ENCODE peak calls at places on chromosomes 13 and 19, in nine cellular contexts. W is stimulated activated CD4-positive, alpha-beta T cell treated with anti-CD3 and anti-CD28 coated beads, Interleukin-15, amount 100 ng/mL, for 1 hour; K is NCI-H748 treated with DMSO at 0.1 percent for 48 hours; B is fibroblast of villous mesenchyme; N is fibroblast of lung; U is stomach; Q is stimulated activated CD8-positive, alpha-beta memory T cell treated with anti-CD3 and anti-CD28 coated beads, Interleukin-7, amount 100 ng/mL, for 48 hours; P is NCI-H524 treated with DMSO at 0.1 percent for 48 hours; G is foreskin fibroblast. F is an unnamed sample.

GRCh38 chr19:19461671-19462622 is 53.4 kb downstream of the TSSK6 start:
- DNase-seq in W (no peak), K (no peak), B (peak), N (peak), U (peak), Q (no peak), P (peak), G (peak), F (peak)

GRCh38 chr13:49052801-49053200 is 77.1 kb downstream of the FNDC3A start:
- DNase-seq in W (no peak), K (no peak), B (peak), N (peak), U (no peak), Q (no peak), P (no peak), G (no peak), F (no peak)

GRCh38 chr13:30785146-30785845 is 50.0 kb downstream of the ALOX5AP start:
- DNase-seq in W (no peak), K (no peak), B (peak), N (peak), U (no peak), Q (no peak), P (no peak), G (no peak), F (no peak)

GRCh38 chr19:1102407-1103106 is 1.2 kb upstream of the GPX4 start:
- DNase-seq in W (peak), K (no peak), B (peak), N (peak), U (peak), Q (peak), P (no peak), G (peak), F (peak)

GRCh38 chr13:113119166-113119821 is 3.3 kb upstream of the F10 start:
- DNase-seq in W (no peak), K (no peak), B (no peak), N (no peak), U (peak), Q (no peak), P (no peak), G (no peak), F (no peak)

GRCh38 chr13:18943721-18944391 is 237.8 kb downstream of the TUBA3C start:
- DNase-seq in W (no peak), K (no peak), B (no peak), N (no peak), U (no peak), Q (no peak), P (no peak), G (no peak), F (no peak)

GRCh38 chr13:48265217-48265815 is 32.3 kb downstream of the ITM2B start:
- DNase-seq in W (no peak), K (no peak), B (no peak), N (no peak), U (no peak), Q (no peak), P (no peak), G (no peak), F (no peak)

GRCh38 chr13:114099918-114100445 is 32.4 kb downstream of the RASA3 start:
- DNase-seq in W (no peak), K (no peak), B (peak), N (peak), U (no peak), Q (no peak), P (no peak), G (peak), F (peak)

GRCh38 chr13:64234255-64234654 is 2818.6 kb upstream of the PCDH20 start:
- DNase-seq in W (no peak), K (no peak), B (peak), N (peak), U (no peak), Q (no peak), P (no peak), G (peak), F (no peak)

GRCh38 chr13:45492538-45492937 is 27.8 kb downstream of the COG3 start:
- DNase-seq in W (no peak), K (no peak), B (peak), N (peak), U (no peak), Q (no peak), P (no peak), G (peak), F (no peak)

GRCh38 chr13:51557875-51558604 is 26.2 kb upstream of the WDFY2 start:
- DNase-seq in W (no peak), K (no peak), B (peak), N (peak), U (no peak), Q (no peak), P (no peak), G (peak), F (no peak)

GRCh38 chr19:51246153-51246552 is 4.7 kb upstream of the SIGLECL1 start:
- DNase-seq in W (no peak), K (no peak), B (no peak), N (no peak), U (no peak), Q (no peak), P (no peak), G (no peak), F (no peak)

GRCh38 chr19:50300814-50301606 is 28.2 kb downstream of the KCNC3 start:
- DNase-seq in W (no peak), K (no peak), B (peak), N (peak), U (no peak), Q (no peak), P (no peak), G (peak), F (no peak)

GRCh38 chr19:3613765-3614661 is 7.3 kb upstream of the TBXA2R start:
- DNase-seq in W (no peak), K (no peak), B (no peak), N (peak), U (no peak), Q (no peak), P (no peak), G (no peak), F (no peak)

GRCh38 chr19:14450168-14450874 is 17.2 kb downstream of the PKN1 start:
- DNase-seq in W (peak), K (no peak), B (peak), N (no peak), U (no peak), Q (peak), P (no peak), G (peak), F (no peak)

GRCh38 chr13:48977973-48978372 is 2.3 kb downstream of the FNDC3A start:
- DNase-seq in W (no peak), K (no peak), B (no peak), N (no peak), U (no peak), Q (no peak), P (no peak), G (peak), F (no peak)

GRCh38 chr19:13993554-13994308 is 12.4 kb downstream of the RFX1 start:
- DNase-seq in W (no peak), K (no peak), B (no peak), N (no peak), U (no peak), Q (no peak), P (no peak), G (no peak), F (no peak)

GRCh38 chr13:46198794-46199193 is 12.9 kb upstream of the LRRC63 start:
- DNase-seq in W (no peak), K (no peak), B (no peak), N (no peak), U (no peak), Q (no peak), P (no peak), G (no peak), F (no peak)

GRCh38 chr13:58953638-58954037 is 1210.1 kb downstream of the DIAPH3 start:
- DNase-seq in W (no peak), K (no peak), B (no peak), N (no peak), U (no peak), Q (no peak), P (no peak), G (no peak), F (no peak)

GRCh38 chr13:53417601-53418000 is 389.0 kb downstream of the OLFM4 start:
- DNase-seq in W (no peak), K (no peak), B (no peak), N (no peak), U (no peak), Q (no peak), P (no peak), G (no peak), F (no peak)